ENCODE peak calls at places on chromosomes 3 and 15, in five cellular contexts. N is endothelial cell of umbilical vein, B is AG04450, X is mammary epithelial cell, D is fibroblast of lung. H is an unnamed sample.
A peak's percentile ranks its signal among the peaks of the same experiment; 100 is the strongest.

GRCh38 chr3:151560750-151561149 is 99.9 kb upstream of the IGSF10 start:
- DNase-seq in D (no peak), N (no peak), X (no peak), B (no peak), H (no peak)

GRCh38 chr3:69505770-69506407 is 120.0 kb upstream of the FRMD4B start:
- DNase-seq in N (peak; percentile 3), D (no peak), B (no peak), X (no peak), H (no peak)

GRCh38 chr3:120661106-120661962 is 20.7 kb downstream of the HGD start:
- DNase-seq in X (no peak), N (no peak), D (no peak), B (no peak), H (no peak)

GRCh38 chr3:196055683-196056270 is 26.1 kb downstream of the TFRC start:
- DNase-seq in X (no peak), D (no peak), N (no peak), B (no peak), H (no peak)

GRCh38 chr15:76146808-76147207 is 87.0 kb downstream of the TMEM266 start:
- DNase-seq in X (no peak), D (no peak), B (no peak), N (no peak), H (no peak)

GRCh38 chr3:123157209-123157597 is 44.5 kb upstream of the SEC22A start:
- DNase-seq in N (no peak), D (no peak), X (no peak), B (no peak), H (no peak)

GRCh38 chr3:36969540-36970432 is 23.1 kb downstream of the EPM2AIP1 start:
- DNase-seq in B (no peak), N (peak; percentile 66), X (peak; percentile 96), D (peak; percentile 73), H (peak; percentile 28)

GRCh38 chr3:49872801-49873281 is 3.1 kb upstream of the CAMKV start:
- DNase-seq in B (no peak), N (no peak), X (no peak), D (no peak), H (peak; percentile 11)

GRCh38 chr15:59976480-59976879 is 27.6 kb upstream of the FOXB1 start:
- DNase-seq in B (no peak), X (no peak), D (no peak), N (no peak), H (no peak)

GRCh38 chr15:101277038-101277822 is at the start of gene SELENOS:
- DNase-seq in N (peak; percentile 89), D (peak; percentile 86), X (peak; percentile 89), B (peak; percentile 69), H (peak; percentile 68)
- H3K27ac ChIP-seq in N (peak within 1 kb of the TSS; percentile 75), D (peak within 1 kb of the TSS; percentile 90), X (peak within 1 kb of the TSS; percentile 89), B (peak within 1 kb of the TSS; percentile 75), H (peak within 1 kb of the TSS; percentile 58)

DNA sequence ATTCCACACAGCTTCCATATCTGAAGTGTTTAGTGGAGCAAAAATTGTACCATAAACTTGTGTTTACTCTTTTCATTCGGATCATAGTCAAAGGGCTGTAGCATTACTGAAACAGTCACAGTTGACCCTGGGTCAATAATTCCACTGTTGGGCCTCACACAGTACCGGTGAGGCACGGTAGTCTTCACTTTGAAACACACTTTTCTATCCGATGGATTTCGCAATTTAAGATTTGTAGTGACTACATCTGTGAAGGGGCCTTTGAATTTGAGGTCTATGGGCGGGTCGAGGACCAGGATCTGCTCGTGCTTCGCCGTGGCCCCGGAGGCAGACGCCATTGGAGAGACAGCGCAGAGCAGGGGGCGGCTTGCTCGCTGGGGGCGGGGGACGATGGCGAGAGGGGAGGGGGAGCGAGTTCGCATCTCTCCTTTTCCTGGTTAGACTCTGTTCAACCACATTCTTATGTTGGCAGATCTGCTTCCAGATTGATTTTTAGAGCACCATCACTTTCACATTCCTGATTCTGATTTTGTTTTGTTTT is 19.8 kb downstream of the RLBP1 start:
- DNase-seq in N (no peak), B (no peak), D (no peak), X (no peak), H (no peak)
- TF ChIP-seq CTCF in N (no peak), B (no peak), D (no peak), X (no peak), H (no peak)

DNA sequence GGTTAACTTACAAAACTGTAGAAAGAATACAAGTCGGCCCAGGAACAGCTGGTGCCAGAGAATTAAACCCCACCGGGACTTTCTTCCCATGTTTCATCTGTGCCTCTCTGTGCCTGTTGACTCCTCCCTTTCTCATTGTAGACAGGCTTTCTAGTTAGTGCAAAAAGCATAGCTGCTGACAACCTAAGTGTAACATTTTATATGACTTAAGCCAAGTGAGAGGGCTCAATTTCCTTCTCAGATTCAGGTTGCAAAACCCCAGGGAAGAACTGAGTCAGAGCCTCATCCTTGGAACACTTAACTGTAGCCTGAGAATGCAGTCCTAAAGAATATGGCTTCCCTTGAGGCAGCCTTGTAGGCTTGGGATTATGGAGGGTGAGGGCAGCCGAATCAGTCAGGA is 302.5 kb upstream of the AZI2 start:
- DNase-seq in D (no peak), X (no peak), N (no peak), B (no peak), H (no peak)
- H3K27ac ChIP-seq in D (no peak overlapping the region), X (no peak overlapping the region), N (no peak overlapping the region), B (no peak overlapping the region), H (no peak overlapping the region)

DNA sequence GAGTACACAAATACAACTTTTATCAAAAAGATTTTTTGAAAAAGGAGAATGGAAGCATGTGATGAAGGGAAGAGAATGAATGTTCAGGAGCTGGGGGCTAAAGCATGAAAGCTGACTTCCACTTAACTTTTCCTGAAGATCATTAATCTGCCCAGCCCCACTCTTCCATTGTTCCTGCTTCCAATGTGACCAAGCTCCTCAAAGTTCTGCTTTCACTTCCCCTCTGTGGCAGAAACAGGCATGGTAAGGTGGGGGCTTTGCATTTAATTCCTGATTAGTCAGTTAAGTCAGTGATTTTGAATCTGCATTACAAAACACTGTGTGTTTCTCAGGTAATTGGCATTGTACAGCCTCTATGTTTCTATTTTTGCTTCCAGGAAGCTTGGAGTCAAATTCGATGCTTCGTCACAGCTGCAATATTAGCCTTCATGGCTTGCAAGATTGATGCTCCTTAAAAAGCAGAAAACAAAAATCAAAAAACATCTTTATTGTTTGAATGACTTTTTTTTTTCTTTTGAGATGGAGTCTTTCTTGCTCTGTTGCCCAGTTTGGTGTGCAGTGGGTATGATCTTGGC is 7.3 kb upstream of the TM6SF1 start:
- DNase-seq in N (no peak), D (no peak), X (no peak), B (no peak), H (no peak)
- TF ChIP-seq CTCF in N (no peak), D (no peak), X (no peak), B (no peak), H (no peak)

GRCh38 chr15:40323239-40323952 is at the start of gene INAFM2:
- DNase-seq in B (peak; percentile 85), N (peak; percentile 98), X (peak; percentile 90), D (peak; percentile 94), H (peak; percentile 77)

GRCh38 chr15:40322531-40323238 is 807 bp upstream of the INAFM2 start:
- DNase-seq in D (no peak), B (no peak), N (no peak), X (no peak), H (no peak)

GRCh38 chr15:40325700-40326099 is 2.2 kb downstream of the INAFM2 start:
- DNase-seq in N (no peak), B (no peak), D (no peak), X (no peak), H (no peak)

GRCh38 chr15:40325188-40325587 is 1.7 kb downstream of the INAFM2 start:
- DNase-seq in X (no peak), N (peak; percentile 57), D (no peak), B (no peak), H (no peak)

DNA sequence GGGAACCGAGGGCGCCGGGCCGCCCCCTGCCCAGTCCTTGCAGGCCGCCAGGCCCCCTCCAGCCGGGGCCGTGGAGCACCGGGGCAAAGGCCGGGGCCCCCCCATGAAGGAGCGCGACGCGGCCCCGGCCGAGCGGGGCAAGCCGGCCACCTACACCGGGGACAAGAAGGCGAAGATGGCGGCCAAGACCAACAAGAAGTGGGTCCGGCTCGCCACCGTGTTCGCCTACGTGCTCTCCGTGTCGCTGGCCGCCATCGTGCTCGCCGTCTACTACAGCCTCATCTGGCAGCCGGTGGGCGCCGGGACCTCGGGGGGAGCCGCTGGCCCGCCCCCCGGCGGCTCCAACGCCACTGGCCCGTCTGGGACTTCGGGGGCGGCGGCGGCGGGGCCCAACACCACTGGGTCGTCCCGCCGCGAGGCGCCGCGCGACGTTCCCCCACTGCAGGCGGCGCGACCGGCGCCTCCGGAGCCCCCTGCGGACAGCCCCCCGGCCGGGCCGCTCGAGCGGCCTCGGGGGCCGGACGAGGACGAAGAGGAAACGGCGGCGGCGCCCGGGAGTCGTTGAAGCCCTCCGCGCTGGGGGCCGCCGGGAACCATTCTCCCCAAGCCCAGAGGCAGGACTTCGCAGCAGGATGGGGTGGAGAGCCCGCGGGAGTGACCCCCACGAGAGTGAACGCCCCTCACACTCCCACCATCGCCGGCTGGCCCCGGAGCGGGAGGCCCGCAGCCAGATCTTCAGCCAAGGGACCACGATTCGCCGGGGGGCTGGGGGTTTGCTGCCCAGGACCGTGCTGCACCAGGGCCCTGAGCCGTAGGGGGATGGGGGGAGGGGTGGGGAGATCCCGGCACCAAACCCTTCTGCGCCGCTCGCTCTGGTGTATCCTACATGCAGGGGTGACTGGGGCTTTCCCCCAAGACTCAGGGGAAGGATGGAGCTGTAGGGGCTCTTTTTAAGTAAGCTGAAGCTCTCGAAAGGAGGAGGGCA is 753 bp downstream of the INAFM2 start:
- DNase-seq in B (no peak), N (peak; percentile 37), D (no peak), X (no peak), H (no peak)
- H3K27ac ChIP-seq in B (no peak overlapping the region), N (peak overlapping the region; percentile 8), D (no peak overlapping the region), X (no peak overlapping the region), H (no peak overlapping the region)

DNA sequence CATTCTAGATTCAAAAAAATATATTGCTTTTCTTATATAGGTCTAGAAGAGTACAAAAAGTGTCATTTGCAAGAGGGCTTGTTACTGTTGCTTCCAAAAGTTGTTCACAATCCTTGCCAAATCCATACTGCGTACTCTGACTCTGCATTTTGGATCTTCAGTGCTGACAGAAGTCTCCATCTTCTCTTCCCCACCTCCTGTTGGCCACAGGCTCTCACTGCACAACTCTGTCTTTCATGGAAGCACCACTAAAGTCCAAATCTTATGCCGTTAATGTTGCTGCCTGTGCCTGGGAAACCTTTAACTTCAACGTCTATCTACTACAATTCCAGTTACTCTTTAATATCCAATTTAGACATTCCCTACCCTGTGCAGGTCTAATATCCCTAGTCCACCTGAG is 419.9 kb downstream of the NR2F2 start:
- DNase-seq in B (no peak), D (no peak), N (no peak), X (no peak), H (no peak)
- TF ChIP-seq CTCF in B (no peak), D (no peak), N (no peak), X (no peak), H (no peak)

GRCh38 chr3:32614956-32615355 is 44.3 kb upstream of the DYNC1LI1 start:
- DNase-seq in D (peak; percentile 68), N (peak; percentile 74), X (peak; percentile 6), B (peak; percentile 58), H (no peak)
- H3K27ac ChIP-seq in D (no peak overlapping the region), N (no peak overlapping the region), X (no peak overlapping the region), B (peak overlapping the region; percentile 52), H (no peak overlapping the region)

GRCh38 chr3:52388933-52389332 is 56.0 kb downstream of the SEMA3G start:
- DNase-seq in X (no peak), N (no peak), D (no peak), B (no peak), H (no peak)
- TF ChIP-seq CTCF in X (no peak), N (no peak), D (no peak), B (no peak), H (no peak)